ENCODE peak calls at places on chromosomes 7 and 10, in six cellular contexts. One of them, this sample, is unnamed.

GRCh38 chr7:155813791-155814568 is 1.7 kb upstream of the SHH start:
- DNase-seq in body of pancreas: no peak
- DNase-seq in cardiac muscle cell: no peak
- DNase-seq in astrocyte of the spinal cord: no peak
- DNase-seq in sigmoid colon: no peak
- DNase-seq in GM06990: no peak
- DNase-seq in this sample: no peak

GRCh38 chr10:91163709-91164474 is 56.6 kb upstream of the PCGF5 start:
- DNase-seq in astrocyte of the spinal cord: peak
- DNase-seq in sigmoid colon: peak
- DNase-seq in cardiac muscle cell: peak
- DNase-seq in GM06990: no peak
- DNase-seq in body of pancreas: peak
- DNase-seq in this sample: peak

GRCh38 chr7:30921951-30922401 is 10.3 kb downstream of the AQP1 start:
- DNase-seq in astrocyte of the spinal cord: no peak
- DNase-seq in cardiac muscle cell: no peak
- DNase-seq in sigmoid colon: peak
- DNase-seq in GM06990: no peak
- DNase-seq in body of pancreas: peak
- DNase-seq in this sample: peak

GRCh38 chr7:101542527-101543241 is 86.4 kb downstream of the MYL10 start:
- DNase-seq in astrocyte of the spinal cord: peak
- DNase-seq in body of pancreas: peak
- DNase-seq in sigmoid colon: no peak
- DNase-seq in GM06990: peak
- DNase-seq in cardiac muscle cell: peak
- DNase-seq in this sample: peak

GRCh38 chr7:98295467-98296220 is 14.2 kb downstream of the BRI3 start:
- DNase-seq in sigmoid colon: no peak
- DNase-seq in cardiac muscle cell: no peak
- DNase-seq in astrocyte of the spinal cord: no peak
- DNase-seq in body of pancreas: no peak
- DNase-seq in GM06990: no peak
- DNase-seq in this sample: no peak

GRCh38 chr7:19202599-19202998 is 57.4 kb upstream of the FERD3L start:
- DNase-seq in GM06990: no peak
- DNase-seq in astrocyte of the spinal cord: no peak
- DNase-seq in cardiac muscle cell: no peak
- DNase-seq in sigmoid colon: no peak
- DNase-seq in body of pancreas: no peak
- DNase-seq in this sample: no peak

GRCh38 chr10:101536800-101537199 is 51.3 kb downstream of the POLL start:
- DNase-seq in sigmoid colon: no peak
- DNase-seq in GM06990: no peak
- DNase-seq in cardiac muscle cell: peak
- DNase-seq in body of pancreas: no peak
- DNase-seq in astrocyte of the spinal cord: no peak
- DNase-seq in this sample: no peak

GRCh38 chr10:116113721-116114501 is 159.1 kb downstream of the GFRA1 start:
- DNase-seq in astrocyte of the spinal cord: peak
- DNase-seq in body of pancreas: no peak
- DNase-seq in cardiac muscle cell: no peak
- DNase-seq in GM06990: no peak
- DNase-seq in sigmoid colon: no peak
- DNase-seq in this sample: no peak

GRCh38 chr10:12590682-12591642 is 241.6 kb downstream of the CAMK1D start:
- DNase-seq in GM06990: no peak
- DNase-seq in sigmoid colon: peak
- DNase-seq in body of pancreas: no peak
- DNase-seq in cardiac muscle cell: no peak
- DNase-seq in astrocyte of the spinal cord: no peak
- DNase-seq in this sample: no peak

GRCh38 chr7:44995555-44996493 is 4.2 kb upstream of the CCM2 start:
- DNase-seq in GM06990: peak
- DNase-seq in astrocyte of the spinal cord: no peak
- DNase-seq in cardiac muscle cell: no peak
- DNase-seq in sigmoid colon: peak
- DNase-seq in body of pancreas: no peak
- DNase-seq in this sample: no peak

GRCh38 chr10:49362596-49363260 is 33.2 kb downstream of the DRGX start:
- DNase-seq in sigmoid colon: peak
- DNase-seq in cardiac muscle cell: no peak
- DNase-seq in astrocyte of the spinal cord: no peak
- DNase-seq in body of pancreas: peak
- DNase-seq in GM06990: peak
- DNase-seq in this sample: no peak

GRCh38 chr7:111531993-111532392 is 30.3 kb downstream of the IMMP2L start:
- DNase-seq in astrocyte of the spinal cord: no peak
- DNase-seq in body of pancreas: no peak
- DNase-seq in GM06990: peak
- DNase-seq in cardiac muscle cell: peak
- DNase-seq in sigmoid colon: no peak
- DNase-seq in this sample: no peak

GRCh38 chr7:112987171-112987570 is 99.5 kb downstream of the GPR85 start:
- DNase-seq in sigmoid colon: no peak
- DNase-seq in GM06990: no peak
- DNase-seq in body of pancreas: no peak
- DNase-seq in cardiac muscle cell: no peak
- DNase-seq in astrocyte of the spinal cord: no peak
- DNase-seq in this sample: no peak

GRCh38 chr10:36759111-36759805 is 366.1 kb upstream of the ANKRD30A start:
- DNase-seq in cardiac muscle cell: peak
- DNase-seq in GM06990: no peak
- DNase-seq in body of pancreas: no peak
- DNase-seq in astrocyte of the spinal cord: peak
- DNase-seq in sigmoid colon: no peak
- DNase-seq in this sample: no peak

GRCh38 chr7:47330026-47330425 is 251.9 kb downstream of the TNS3 start:
- DNase-seq in sigmoid colon: no peak
- DNase-seq in GM06990: no peak
- DNase-seq in body of pancreas: peak
- DNase-seq in cardiac muscle cell: no peak
- DNase-seq in astrocyte of the spinal cord: no peak
- DNase-seq in this sample: no peak

GRCh38 chr10:121503587-121504051 is 94.6 kb downstream of the FGFR2 start:
- DNase-seq in sigmoid colon: no peak
- DNase-seq in astrocyte of the spinal cord: peak
- DNase-seq in body of pancreas: no peak
- DNase-seq in GM06990: no peak
- DNase-seq in cardiac muscle cell: peak
- DNase-seq in this sample: no peak

GRCh38 chr10:77566228-77566627 is 71.4 kb downstream of the KCNMA1 start:
- DNase-seq in astrocyte of the spinal cord: no peak
- DNase-seq in body of pancreas: no peak
- DNase-seq in sigmoid colon: no peak
- DNase-seq in GM06990: no peak
- DNase-seq in cardiac muscle cell: no peak
- DNase-seq in this sample: no peak

GRCh38 chr7:158280467-158281154 is 307.0 kb downstream of the PTPRN2 start:
- DNase-seq in cardiac muscle cell: no peak
- DNase-seq in GM06990: no peak
- DNase-seq in body of pancreas: no peak
- DNase-seq in astrocyte of the spinal cord: no peak
- DNase-seq in sigmoid colon: peak
- DNase-seq in this sample: no peak

GRCh38 chr7:5425507-5426225 is 2.0 kb upstream of the TNRC18 start:
- DNase-seq in GM06990: no peak
- DNase-seq in body of pancreas: peak
- DNase-seq in astrocyte of the spinal cord: peak
- DNase-seq in sigmoid colon: peak
- DNase-seq in cardiac muscle cell: peak
- DNase-seq in this sample: peak

GRCh38 chr10:118698421-118698820 is 56.3 kb downstream of the CACUL1 start:
- DNase-seq in astrocyte of the spinal cord: peak
- DNase-seq in body of pancreas: no peak
- DNase-seq in sigmoid colon: no peak
- DNase-seq in GM06990: peak
- DNase-seq in cardiac muscle cell: peak
- DNase-seq in this sample: no peak

GRCh38 chr7:2019693-2020511 is 212.8 kb downstream of the MAD1L1 start:
- DNase-seq in GM06990: peak
- DNase-seq in body of pancreas: no peak
- DNase-seq in astrocyte of the spinal cord: peak
- DNase-seq in sigmoid colon: peak
- DNase-seq in cardiac muscle cell: peak
- DNase-seq in this sample: peak

GRCh38 chr7:18768256-18768655 is 272.7 kb downstream of the HDAC9 start:
- DNase-seq in astrocyte of the spinal cord: peak
- DNase-seq in GM06990: no peak
- DNase-seq in cardiac muscle cell: no peak
- DNase-seq in body of pancreas: no peak
- DNase-seq in sigmoid colon: no peak
- DNase-seq in this sample: no peak

GRCh38 chr10:124298891-124299290 is 119.8 kb downstream of the OAT start:
- DNase-seq in sigmoid colon: peak
- DNase-seq in body of pancreas: no peak
- DNase-seq in cardiac muscle cell: no peak
- DNase-seq in astrocyte of the spinal cord: no peak
- DNase-seq in GM06990: no peak
- DNase-seq in this sample: peak

GRCh38 chr7:73615886-73616285 is 8.4 kb downstream of the MLXIPL start:
- DNase-seq in GM06990: no peak
- DNase-seq in cardiac muscle cell: peak
- DNase-seq in sigmoid colon: no peak
- DNase-seq in astrocyte of the spinal cord: no peak
- DNase-seq in body of pancreas: no peak
- DNase-seq in this sample: no peak

GRCh38 chr10:89158446-89158845 is 48.7 kb downstream of the CH25H start:
- DNase-seq in sigmoid colon: no peak
- DNase-seq in GM06990: no peak
- DNase-seq in astrocyte of the spinal cord: peak
- DNase-seq in body of pancreas: no peak
- DNase-seq in cardiac muscle cell: no peak
- DNase-seq in this sample: no peak

GRCh38 chr7:123791001-123791400 is 42.2 kb upstream of the WASL start:
- DNase-seq in sigmoid colon: no peak
- DNase-seq in astrocyte of the spinal cord: no peak
- DNase-seq in body of pancreas: no peak
- DNase-seq in cardiac muscle cell: no peak
- DNase-seq in GM06990: no peak
- DNase-seq in this sample: no peak

GRCh38 chr7:24894670-24895221 is 85.2 kb downstream of the OSBPL3 start:
- DNase-seq in body of pancreas: no peak
- DNase-seq in GM06990: no peak
- DNase-seq in astrocyte of the spinal cord: no peak
- DNase-seq in sigmoid colon: no peak
- DNase-seq in cardiac muscle cell: no peak
- DNase-seq in this sample: no peak
- TF ChIP-seq CTCF in body of pancreas: no peak
- TF ChIP-seq CTCF in GM06990: peak
- TF ChIP-seq CTCF in astrocyte of the spinal cord: peak
- TF ChIP-seq CTCF in sigmoid colon: no peak
- TF ChIP-seq CTCF in cardiac muscle cell: peak
- TF ChIP-seq CTCF in this sample: no peak

DNA sequence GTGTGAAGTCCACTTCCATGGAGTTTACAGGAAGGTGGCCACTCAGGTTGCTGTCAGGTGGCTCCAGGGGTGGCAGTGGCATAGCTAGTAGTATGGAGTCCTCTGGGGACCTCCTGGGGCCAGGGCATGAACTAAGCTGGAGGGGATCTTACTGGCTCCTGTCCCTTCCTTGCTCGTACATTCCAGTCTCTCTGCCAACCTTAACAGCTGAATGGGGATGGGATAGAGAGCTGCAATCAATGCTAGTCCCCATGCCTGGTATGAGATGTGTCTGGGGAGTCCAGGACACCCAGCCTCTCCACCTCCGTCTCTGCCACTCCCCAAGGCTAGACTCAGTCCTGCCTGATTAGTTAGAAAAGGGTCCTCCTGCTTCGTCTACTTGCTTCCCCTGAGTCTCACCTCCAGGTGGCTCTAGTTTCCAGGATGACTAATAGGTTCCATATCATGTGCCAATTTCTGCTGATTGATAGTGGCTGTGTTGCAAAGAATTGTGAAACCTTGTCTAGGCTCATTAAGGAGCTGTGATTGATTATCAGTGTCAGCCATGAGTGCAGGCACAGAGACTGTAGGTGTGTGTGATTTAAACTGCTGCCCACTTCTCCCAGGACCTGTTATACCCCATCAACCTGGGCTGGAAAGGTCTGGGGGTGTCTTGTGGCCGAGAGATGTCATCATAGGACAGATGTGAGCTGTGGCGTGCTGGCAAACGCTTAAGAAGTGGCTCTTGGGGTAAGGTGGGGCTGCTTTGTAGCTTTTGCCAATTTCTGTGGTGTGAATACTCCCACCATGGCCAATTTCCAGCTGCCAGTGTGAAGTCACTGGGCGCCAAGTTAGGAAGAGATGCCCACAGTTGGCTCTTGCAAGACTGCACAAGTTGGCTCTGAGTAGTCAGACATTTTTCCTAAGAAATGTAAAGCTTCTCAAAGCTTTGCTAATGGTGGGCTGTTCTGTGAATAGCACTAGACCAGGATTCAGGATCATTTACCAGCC is 59.8 kb downstream of the COL13A1 start:
- DNase-seq in body of pancreas: no peak
- DNase-seq in astrocyte of the spinal cord: peak
- DNase-seq in sigmoid colon: no peak
- DNase-seq in GM06990: no peak
- DNase-seq in cardiac muscle cell: peak
- DNase-seq in this sample: no peak
- TF ChIP-seq CTCF in body of pancreas: peak
- TF ChIP-seq CTCF in astrocyte of the spinal cord: peak
- TF ChIP-seq CTCF in sigmoid colon: no peak
- TF ChIP-seq CTCF in GM06990: peak
- TF ChIP-seq CTCF in cardiac muscle cell: peak
- TF ChIP-seq CTCF in this sample: no peak

GRCh38 chr7:24005517-24005916 is 278.5 kb upstream of the NPY start:
- DNase-seq in astrocyte of the spinal cord: no peak
- DNase-seq in cardiac muscle cell: no peak
- DNase-seq in body of pancreas: no peak
- DNase-seq in GM06990: no peak
- DNase-seq in sigmoid colon: no peak
- DNase-seq in this sample: no peak
- TF ChIP-seq CTCF in astrocyte of the spinal cord: no peak
- TF ChIP-seq CTCF in cardiac muscle cell: no peak
- TF ChIP-seq CTCF in body of pancreas: no peak
- TF ChIP-seq CTCF in GM06990: peak
- TF ChIP-seq CTCF in sigmoid colon: no peak
- TF ChIP-seq CTCF in this sample: no peak

GRCh38 chr10:81570878-81571794 is 303.9 kb upstream of the NRG3 start:
- DNase-seq in sigmoid colon: no peak
- DNase-seq in body of pancreas: no peak
- DNase-seq in astrocyte of the spinal cord: no peak
- DNase-seq in GM06990: no peak
- DNase-seq in cardiac muscle cell: no peak
- DNase-seq in this sample: no peak

GRCh38 chr10:81575007-81575406 is 300.0 kb upstream of the NRG3 start:
- DNase-seq in GM06990: no peak
- DNase-seq in sigmoid colon: no peak
- DNase-seq in astrocyte of the spinal cord: no peak
- DNase-seq in body of pancreas: no peak
- DNase-seq in cardiac muscle cell: no peak
- DNase-seq in this sample: no peak

GRCh38 chr10:81576336-81576735 is 298.7 kb upstream of the NRG3 start:
- DNase-seq in body of pancreas: no peak
- DNase-seq in cardiac muscle cell: no peak
- DNase-seq in astrocyte of the spinal cord: no peak
- DNase-seq in sigmoid colon: no peak
- DNase-seq in GM06990: no peak
- DNase-seq in this sample: no peak

GRCh38 chr10:81569488-81569887 is 305.5 kb upstream of the NRG3 start:
- DNase-seq in body of pancreas: no peak
- DNase-seq in astrocyte of the spinal cord: no peak
- DNase-seq in sigmoid colon: no peak
- DNase-seq in cardiac muscle cell: no peak
- DNase-seq in GM06990: no peak
- DNase-seq in this sample: no peak

GRCh38 chr10:81570349-81570748 is 304.6 kb upstream of the NRG3 start:
- DNase-seq in sigmoid colon: no peak
- DNase-seq in cardiac muscle cell: no peak
- DNase-seq in astrocyte of the spinal cord: no peak
- DNase-seq in body of pancreas: no peak
- DNase-seq in GM06990: no peak
- DNase-seq in this sample: no peak
- TF ChIP-seq CTCF in sigmoid colon: no peak
- TF ChIP-seq CTCF in cardiac muscle cell: no peak
- TF ChIP-seq CTCF in astrocyte of the spinal cord: no peak
- TF ChIP-seq CTCF in body of pancreas: no peak
- TF ChIP-seq CTCF in GM06990: no peak
- TF ChIP-seq CTCF in this sample: no peak